ENCODE peak calls at places on chromosomes 6 and 20, in six cellular contexts. Q is GM12865, N is choroid plexus epithelial cell, Z is AG10803, V is neural progenitor cell, E is small intestine. D is an unnamed sample.

GRCh38 chr20:62979876-62980373 is 26.8 kb downstream of the BHLHE23 start:
- DNase-seq in Q (no peak), N (no peak), Z (no peak), V (peak; percentile 42), E (no peak), D (no peak)

GRCh38 chr20:376750-377149 is 3.8 kb upstream of the TRIB3 start:
- DNase-seq in Q (no peak), N (no peak), Z (no peak), V (no peak), E (no peak), D (no peak)

GRCh38 chr6:158631678-158632537 is 12.6 kb downstream of the DYNLT1 start:
- DNase-seq in Q (no peak), N (peak; percentile 93), Z (peak; percentile 58), V (no peak), E (peak; percentile 93), D (no peak)

GRCh38 chr6:71621918-71622519 is 264.3 kb upstream of the RIMS1 start:
- DNase-seq in Q (peak; percentile 1), N (peak; percentile 31), Z (peak; percentile 30), V (peak; percentile 19), E (no peak), D (peak; percentile 45)

GRCh38 chr20:34179636-34180360 is 61.4 kb upstream of the ASIP start:
- DNase-seq in Q (no peak), N (no peak), Z (peak; percentile 79), V (no peak), E (peak; percentile 16), D (no peak)

GRCh38 chr20:62831361-62831788 is 14.5 kb downstream of the COL9A3 start:
- DNase-seq in Q (no peak), N (no peak), Z (no peak), V (no peak), E (peak; percentile 78), D (no peak)

GRCh38 chr20:25318471-25319240 is 70.8 kb downstream of the PYGB start:
- DNase-seq in Q (peak; percentile 94), N (no peak), Z (no peak), V (no peak), E (no peak), D (peak; percentile 93)

GRCh38 chr20:23187759-23188158 is 101.6 kb upstream of the CD93 start:
- DNase-seq in Q (no peak), N (no peak), Z (no peak), V (no peak), E (peak; percentile 48), D (no peak)

GRCh38 chr20:4067600-4068261 is 52.4 kb upstream of the RNF24 start:
- DNase-seq in Q (no peak), N (peak; percentile 65), Z (peak; percentile 78), V (no peak), E (no peak), D (no peak)

GRCh38 chr6:112337209-112337638 is 9.9 kb upstream of the RFPL4B start:
- DNase-seq in Q (peak; percentile 7), N (peak; percentile 89), Z (peak; percentile 88), V (peak; percentile 88), E (peak; percentile 10), D (no peak)

GRCh38 chr20:18388860-18389259 is 78.0 kb downstream of the DZANK1 start:
- DNase-seq in Q (no peak), N (peak; percentile 97), Z (peak; percentile 29), V (no peak), E (peak; percentile 55), D (no peak)

GRCh38 chr6:99019341-99019740 is 71.6 kb upstream of the FBXL4 start:
- DNase-seq in Q (no peak), N (no peak), Z (peak; percentile 41), V (no peak), E (no peak), D (no peak)

GRCh38 chr6:168100011-168100802 is 21.2 kb upstream of the FRMD1 start:
- DNase-seq in Q (no peak), N (no peak), Z (no peak), V (no peak), E (no peak), D (no peak)

GRCh38 chr6:168102093-168102985 is 23.3 kb upstream of the FRMD1 start:
- DNase-seq in Q (no peak), N (no peak), Z (no peak), V (no peak), E (no peak), D (no peak)

GRCh38 chr6:168103036-168103830 is 24.2 kb upstream of the FRMD1 start:
- DNase-seq in Q (no peak), N (no peak), Z (no peak), V (no peak), E (no peak), D (no peak)

GRCh38 chr6:168100803-168101095 is 21.7 kb upstream of the FRMD1 start:
- DNase-seq in Q (no peak), N (no peak), Z (no peak), V (no peak), E (no peak), D (no peak)

GRCh38 chr6:168101201-168102092 is 22.4 kb upstream of the FRMD1 start:
- DNase-seq in Q (no peak), N (no peak), Z (no peak), V (no peak), E (no peak), D (no peak)
- H3K4me3 ChIP-seq in Q (no peak overlapping the region), N (no peak overlapping the region), Z (no peak overlapping the region), V (no peak overlapping the region), E (no peak overlapping the region), D (no peak overlapping the region)

DNA sequence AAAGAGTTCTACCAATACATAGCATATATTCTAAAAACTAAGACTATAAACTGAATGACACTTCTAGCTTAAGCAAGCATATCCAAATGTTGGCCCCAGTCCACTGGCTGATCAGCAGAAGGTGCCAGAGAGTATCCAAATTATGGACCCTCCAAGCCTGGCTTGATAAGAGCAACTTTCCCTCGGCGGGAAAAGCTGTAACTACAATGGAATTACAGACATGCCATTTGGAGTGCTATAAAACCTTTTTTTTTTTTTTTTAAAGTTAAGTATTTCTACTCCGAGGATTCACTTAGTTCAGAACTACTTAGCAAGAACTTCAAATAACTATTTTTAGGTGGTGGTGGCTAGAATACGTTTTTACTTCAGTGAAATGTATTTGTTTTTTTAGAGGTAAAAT is 94.6 kb downstream of the EPB41L2 start:
- DNase-seq in Q (no peak), N (no peak), Z (peak; percentile 46), V (peak; percentile 11), E (no peak), D (no peak)
- H3K4me3 ChIP-seq in Q (no peak overlapping the region), N (no peak overlapping the region), Z (peak overlapping the region; percentile 62), V (no peak overlapping the region), E (no peak overlapping the region), D (no peak overlapping the region)

DNA sequence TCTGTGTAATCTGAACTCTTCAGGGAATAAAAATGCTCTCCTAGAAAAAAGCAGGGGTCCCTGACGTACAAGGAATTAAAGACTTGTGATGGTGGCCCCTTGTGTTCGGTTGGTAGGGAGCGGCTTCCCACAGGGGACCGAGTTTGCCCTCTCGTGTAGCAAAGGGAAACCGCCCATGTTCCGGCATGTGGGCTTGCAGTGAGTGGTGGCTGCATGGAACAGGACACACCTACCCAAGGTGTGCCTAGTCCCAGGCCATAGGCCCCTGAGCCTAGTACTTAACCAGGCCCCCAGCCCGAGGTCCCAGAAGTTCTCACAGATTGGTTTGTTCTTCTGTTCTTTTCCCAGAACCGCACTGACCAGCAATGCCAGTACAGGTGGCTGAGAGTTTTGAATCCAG is 15.5 kb downstream of the MYBL2 start:
- DNase-seq in Q (peak; percentile 71), N (no peak), Z (no peak), V (no peak), E (no peak), D (no peak)
- H3K4me3 ChIP-seq in Q (peak overlapping the region; percentile 13), N (no peak overlapping the region), Z (no peak overlapping the region), V (no peak overlapping the region), E (no peak overlapping the region), D (peak overlapping the region; percentile 39)

GRCh38 chr20:53915459-53916172 is 154.8 kb downstream of the BCAS1 start:
- DNase-seq in Q (peak; percentile 94), N (peak; percentile 93), Z (peak; percentile 90), V (peak; percentile 91), E (peak; percentile 99), D (peak; percentile 93)
- H3K4me3 ChIP-seq in Q (peak overlapping the region; percentile 44), N (peak overlapping the region; percentile 69), Z (peak overlapping the region; percentile 58), V (peak overlapping the region; percentile 57), E (peak overlapping the region; percentile 62), D (peak overlapping the region; percentile 58)

GRCh38 chr6:22878706-22879105 is 309.3 kb downstream of the HDGFL1 start:
- DNase-seq in Q (no peak), N (peak; percentile 23), Z (peak; percentile 22), V (no peak), E (no peak), D (no peak)

GRCh38 chr6:22882581-22882980 is 313.2 kb downstream of the HDGFL1 start:
- DNase-seq in Q (no peak), N (peak; percentile 30), Z (no peak), V (no peak), E (no peak), D (no peak)

GRCh38 chr6:22880686-22881433 is 311.5 kb downstream of the HDGFL1 start:
- DNase-seq in Q (no peak), N (peak; percentile 97), Z (peak; percentile 97), V (no peak), E (no peak), D (no peak)

GRCh38 chr6:22875845-22876244 is 306.5 kb downstream of the HDGFL1 start:
- DNase-seq in Q (no peak), N (no peak), Z (no peak), V (no peak), E (no peak), D (no peak)

DNA sequence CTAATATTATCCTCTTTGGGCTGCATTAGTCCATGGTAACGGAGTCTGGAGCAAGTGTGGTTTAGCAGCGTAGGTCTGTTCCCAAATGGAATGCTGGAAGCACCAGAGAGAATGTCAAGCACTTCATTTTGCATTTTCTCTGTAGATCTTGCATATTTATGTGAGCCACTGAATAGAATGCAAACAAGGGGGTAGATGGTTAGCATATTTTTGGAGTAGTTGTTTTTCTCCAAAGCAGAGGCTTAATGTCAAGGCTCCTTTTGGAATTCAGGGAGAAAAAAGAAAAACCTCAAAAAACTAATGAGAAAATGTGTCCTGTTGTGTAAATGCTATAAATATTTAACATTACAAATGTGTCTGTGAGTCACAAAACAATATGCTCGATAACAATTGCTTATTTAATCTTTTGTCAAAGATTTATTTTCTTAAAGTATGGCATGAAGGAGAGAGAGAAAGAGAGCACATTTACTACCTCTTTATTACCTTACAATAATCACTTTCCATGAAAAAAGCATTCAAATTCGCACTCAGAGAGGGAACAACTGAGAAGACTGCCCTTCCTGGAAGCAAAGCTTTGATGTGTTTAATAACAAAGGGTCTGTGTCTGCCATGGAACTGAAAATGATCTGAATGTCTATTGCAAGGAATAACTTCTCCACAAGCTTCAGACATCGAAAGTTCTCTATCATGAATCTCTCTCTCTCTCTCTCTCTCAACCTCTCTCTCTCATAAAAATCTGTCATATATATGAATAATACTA is 308.8 kb downstream of the HDGFL1 start:
- DNase-seq in Q (no peak), N (peak; percentile 88), Z (peak; percentile 99), V (no peak), E (no peak), D (no peak)
- H3K4me3 ChIP-seq in Q (no peak overlapping the region), N (no peak overlapping the region), Z (no peak overlapping the region), V (no peak overlapping the region), E (no peak overlapping the region), D (no peak overlapping the region)

D was measured in Karpas-422.